ENCODE peak calls at places on chromosomes 16 and 17, in nine cellular contexts. K is BJ; F is dorsolateral prefrontal cortex; G is stimulated activated CD8-positive, alpha-beta memory T cell treated with anti-CD3 and anti-CD28 coated beads, Interleukin-7, amount 100 ng/mL, for 24 hours; L is GM10248; I is GOT3; D is activated effector memory CD4-positive, alpha-beta T cell treated with anti-CD3 and anti-CD28 coated beads, Interleukin-2, amount 50 U/mL, for 16 hours; E is activated naive CD8-positive, alpha-beta T cell treated with anti-CD3 and anti-CD28 coated beads for 36 hours; S is EL. M is an unnamed sample.
A peak's percentile ranks its signal among the peaks of the same experiment; 100 is the strongest.

GRCh38 chr17:64024781-64025731 is 4.6 kb upstream of the ICAM2 start:
- DNase-seq in I (no peak), L (no peak), K (no peak), D (peak; percentile 84), G (no peak), E (peak; percentile 26), F (no peak), S (peak; percentile 48), M (no peak)

GRCh38 chr16:50318796-50319578 is 49.8 kb downstream of the BRD7 start:
- DNase-seq in K (no peak), S (no peak), I (no peak), G (no peak), E (no peak), D (no peak), F (no peak), L (no peak), M (no peak)

GRCh38 chr17:78679495-78680395 is 102.3 kb downstream of the CYTH1 start:
- DNase-seq in G (no peak), D (peak; percentile 57), F (no peak), S (no peak), K (no peak), I (no peak), L (no peak), E (no peak), M (peak; percentile 44)

GRCh38 chr16:3140603-3141427 is 6.0 kb downstream of the ZNF213 start:
- DNase-seq in E (no peak), K (no peak), F (no peak), S (no peak), L (no peak), I (no peak), D (no peak), G (no peak), M (no peak)

GRCh38 chr16:79093554-79093967 is 507.0 kb downstream of the MAF start:
- DNase-seq in S (no peak), I (no peak), F (no peak), D (peak; percentile 66), E (peak; percentile 29), L (no peak), G (no peak), K (no peak), M (peak; percentile 83)

GRCh38 chr16:12157510-12158093 is 181.1 kb downstream of the SNX29 start:
- DNase-seq in F (no peak), K (no peak), I (no peak), G (no peak), L (no peak), D (no peak), E (no peak), S (peak; percentile 81), M (no peak)

GRCh38 chr17:50297407-50297865 is 23.2 kb downstream of the TMEM92 start:
- DNase-seq in F (peak; percentile 57), K (no peak), I (peak; percentile 26), L (peak; percentile 82), E (peak; percentile 80), S (peak; percentile 62), G (peak; percentile 62), D (peak; percentile 90), M (peak; percentile 89)

GRCh38 chr16:10738231-10739077 is 5.2 kb upstream of the NUBP1 start:
- DNase-seq in E (peak; percentile 63), S (peak; percentile 84), K (no peak), D (peak; percentile 79), I (no peak), L (peak; percentile 66), F (peak; percentile 61), G (no peak), M (peak; percentile 90)

GRCh38 chr17:7782237-7782636 is 51.8 kb upstream of the KDM6B start:
- DNase-seq in D (no peak), K (peak; percentile 10), E (no peak), I (no peak), L (no peak), S (peak; percentile 37), F (no peak), G (no peak), M (no peak)

GRCh38 chr16:67247698-67248400 is 568 bp upstream of the FHOD1 start:
- DNase-seq in F (no peak), K (no peak), S (peak; percentile 44), L (no peak), I (no peak), E (no peak), D (no peak), G (no peak), M (no peak)

GRCh38 chr16:15953477-15953876 is 4.1 kb downstream of the ABCC1 start:
- DNase-seq in E (no peak), D (no peak), G (no peak), K (no peak), S (no peak), L (no peak), F (no peak), I (no peak), M (no peak)

GRCh38 chr17:74780443-74781238 is 4.5 kb upstream of the NAT9 start:
- DNase-seq in F (no peak), I (no peak), G (no peak), D (no peak), K (no peak), S (peak; percentile 49), L (no peak), E (peak; percentile 28), M (no peak)